ENCODE peak calls at places on chromosomes 6 and 20, in ten cellular contexts. One of them, this sample, is unnamed. For H3K9me3, the result is how much of the 10 kb centered on the place peaks cover.

GRCh38 chr6:7173843-7174503 is 66.2 kb downstream of the RREB1 start:
- DNase-seq in MM.1S: no peak
- DNase-seq in fibroblast of lung: no peak
- DNase-seq in aorta: no peak
- DNase-seq in GM23248: no peak
- DNase-seq in A549: no peak
- DNase-seq in adipocyte: no peak
- DNase-seq in uterus: no peak
- DNase-seq in endothelial cell of umbilical vein: no peak
- DNase-seq in tibial artery: no peak
- DNase-seq in this sample: no peak

GRCh38 chr6:71181565-71181964 is 107.0 kb upstream of the OGFRL1 start:
- DNase-seq in MM.1S: no peak
- DNase-seq in fibroblast of lung: peak
- DNase-seq in aorta: no peak
- DNase-seq in GM23248: peak
- DNase-seq in A549: peak
- DNase-seq in adipocyte: peak
- DNase-seq in uterus: no peak
- DNase-seq in endothelial cell of umbilical vein: no peak
- DNase-seq in tibial artery: no peak
- DNase-seq in this sample: no peak

GRCh38 chr6:34671801-34672656 is 24.5 kb downstream of the ILRUN start:
- DNase-seq in MM.1S: peak
- DNase-seq in fibroblast of lung: peak
- DNase-seq in aorta: peak
- DNase-seq in GM23248: peak
- DNase-seq in A549: no peak
- DNase-seq in adipocyte: peak
- DNase-seq in uterus: no peak
- DNase-seq in endothelial cell of umbilical vein: peak
- DNase-seq in tibial artery: peak
- DNase-seq in this sample: peak

GRCh38 chr6:78598966-78599365 is 268.4 kb upstream of the IRAK1BP1 start:
- DNase-seq in MM.1S: no peak
- DNase-seq in fibroblast of lung: peak
- DNase-seq in aorta: no peak
- DNase-seq in GM23248: peak
- DNase-seq in A549: peak
- DNase-seq in adipocyte: peak
- DNase-seq in uterus: peak
- DNase-seq in endothelial cell of umbilical vein: peak
- DNase-seq in tibial artery: no peak
- DNase-seq in this sample: no peak

GRCh38 chr6:52284131-52284459 is 447 bp downstream of the MCM3 start:
- DNase-seq in MM.1S: peak
- DNase-seq in fibroblast of lung: no peak
- DNase-seq in aorta: peak
- DNase-seq in GM23248: peak
- DNase-seq in A549: no peak
- DNase-seq in adipocyte: no peak
- DNase-seq in uterus: peak
- DNase-seq in endothelial cell of umbilical vein: no peak
- DNase-seq in tibial artery: peak
- DNase-seq in this sample: no peak

GRCh38 chr20:34249291-34249690 is 8.1 kb downstream of the ASIP start:
- DNase-seq in MM.1S: peak
- DNase-seq in fibroblast of lung: peak
- DNase-seq in aorta: no peak
- DNase-seq in GM23248: peak
- DNase-seq in A549: no peak
- DNase-seq in adipocyte: peak
- DNase-seq in uterus: no peak
- DNase-seq in endothelial cell of umbilical vein: no peak
- DNase-seq in tibial artery: no peak
- DNase-seq in this sample: no peak

GRCh38 chr20:32370897-32371296 is 12.8 kb downstream of the ASXL1 start:
- DNase-seq in MM.1S: no peak
- DNase-seq in fibroblast of lung: no peak
- DNase-seq in aorta: no peak
- DNase-seq in GM23248: no peak
- DNase-seq in A549: no peak
- DNase-seq in adipocyte: no peak
- DNase-seq in uterus: no peak
- DNase-seq in endothelial cell of umbilical vein: no peak
- DNase-seq in tibial artery: no peak
- DNase-seq in this sample: no peak

GRCh38 chr20:36778831-36779655 is 5.5 kb upstream of the DSN1 start:
- DNase-seq in MM.1S: no peak
- DNase-seq in fibroblast of lung: no peak
- DNase-seq in aorta: no peak
- DNase-seq in GM23248: no peak
- DNase-seq in A549: no peak
- DNase-seq in adipocyte: no peak
- DNase-seq in uterus: no peak
- DNase-seq in endothelial cell of umbilical vein: no peak
- DNase-seq in tibial artery: no peak
- DNase-seq in this sample: no peak

GRCh38 chr20:15609956-15610355 is 963.3 kb downstream of the KIF16B start:
- DNase-seq in MM.1S: no peak
- DNase-seq in fibroblast of lung: no peak
- DNase-seq in aorta: no peak
- DNase-seq in GM23248: no peak
- DNase-seq in A549: no peak
- DNase-seq in adipocyte: no peak
- DNase-seq in uterus: no peak
- DNase-seq in endothelial cell of umbilical vein: no peak
- DNase-seq in tibial artery: no peak
- DNase-seq in this sample: no peak

GRCh38 chr6:144217264-144217663 is 66.9 kb downstream of the STX11 start:
- DNase-seq in MM.1S: no peak
- DNase-seq in fibroblast of lung: peak
- DNase-seq in aorta: no peak
- DNase-seq in GM23248: peak
- DNase-seq in A549: no peak
- DNase-seq in adipocyte: peak
- DNase-seq in uterus: no peak
- DNase-seq in endothelial cell of umbilical vein: peak
- DNase-seq in tibial artery: no peak
- DNase-seq in this sample: no peak

GRCh38 chr6:169472786-169473416 is 219.3 kb upstream of the THBS2 start:
- DNase-seq in MM.1S: no peak
- DNase-seq in fibroblast of lung: no peak
- DNase-seq in aorta: no peak
- DNase-seq in GM23248: no peak
- DNase-seq in A549: no peak
- DNase-seq in adipocyte: no peak
- DNase-seq in uterus: no peak
- DNase-seq in endothelial cell of umbilical vein: no peak
- DNase-seq in tibial artery: no peak
- DNase-seq in this sample: no peak

GRCh38 chr6:169470790-169471189 is 217.1 kb upstream of the THBS2 start:
- DNase-seq in MM.1S: no peak
- DNase-seq in fibroblast of lung: no peak
- DNase-seq in aorta: no peak
- DNase-seq in GM23248: no peak
- DNase-seq in A549: no peak
- DNase-seq in adipocyte: no peak
- DNase-seq in uterus: no peak
- DNase-seq in endothelial cell of umbilical vein: no peak
- DNase-seq in tibial artery: no peak
- DNase-seq in this sample: no peak

GRCh38 chr6:169469028-169469427 is 215.4 kb upstream of the THBS2 start:
- DNase-seq in MM.1S: no peak
- DNase-seq in fibroblast of lung: no peak
- DNase-seq in aorta: no peak
- DNase-seq in GM23248: no peak
- DNase-seq in A549: no peak
- DNase-seq in adipocyte: no peak
- DNase-seq in uterus: no peak
- DNase-seq in endothelial cell of umbilical vein: no peak
- DNase-seq in tibial artery: no peak
- DNase-seq in this sample: no peak

GRCh38 chr6:169474362-169474761 is 220.7 kb upstream of the THBS2 start:
- DNase-seq in MM.1S: no peak
- DNase-seq in fibroblast of lung: no peak
- DNase-seq in aorta: no peak
- DNase-seq in GM23248: no peak
- DNase-seq in A549: no peak
- DNase-seq in adipocyte: no peak
- DNase-seq in uterus: no peak
- DNase-seq in endothelial cell of umbilical vein: no peak
- DNase-seq in tibial artery: no peak
- DNase-seq in this sample: no peak

GRCh38 chr6:169473663-169474062 is 220.0 kb upstream of the THBS2 start:
- DNase-seq in MM.1S: peak
- DNase-seq in fibroblast of lung: no peak
- DNase-seq in aorta: no peak
- DNase-seq in GM23248: no peak
- DNase-seq in A549: no peak
- DNase-seq in adipocyte: no peak
- DNase-seq in uterus: no peak
- DNase-seq in endothelial cell of umbilical vein: no peak
- DNase-seq in tibial artery: no peak
- DNase-seq in this sample: no peak
- H3K9me3 ChIP-seq in MM.1S: under half
- H3K9me3 ChIP-seq in fibroblast of lung: under half
- H3K9me3 ChIP-seq in aorta: under half
- H3K9me3 ChIP-seq in GM23248: under half
- H3K9me3 ChIP-seq in A549: under half
- H3K9me3 ChIP-seq in adipocyte: under half
- H3K9me3 ChIP-seq in uterus: under half
- H3K9me3 ChIP-seq in endothelial cell of umbilical vein: under half
- H3K9me3 ChIP-seq in tibial artery: under half
- H3K9me3 ChIP-seq in this sample: under half

GRCh38 chr20:59673288-59673997 is 69.1 kb downstream of the PHACTR3 start:
- DNase-seq in MM.1S: no peak
- DNase-seq in fibroblast of lung: no peak
- DNase-seq in aorta: no peak
- DNase-seq in GM23248: no peak
- DNase-seq in A549: no peak
- DNase-seq in adipocyte: no peak
- DNase-seq in uterus: no peak
- DNase-seq in endothelial cell of umbilical vein: no peak
- DNase-seq in tibial artery: no peak
- DNase-seq in this sample: no peak
- H3K9me3 ChIP-seq in MM.1S: under half
- H3K9me3 ChIP-seq in fibroblast of lung: under half
- H3K9me3 ChIP-seq in aorta: under half
- H3K9me3 ChIP-seq in GM23248: under half
- H3K9me3 ChIP-seq in A549: under half
- H3K9me3 ChIP-seq in adipocyte: under half
- H3K9me3 ChIP-seq in uterus: under half
- H3K9me3 ChIP-seq in endothelial cell of umbilical vein: under half
- H3K9me3 ChIP-seq in tibial artery: under half
- H3K9me3 ChIP-seq in this sample: under half

DNA sequence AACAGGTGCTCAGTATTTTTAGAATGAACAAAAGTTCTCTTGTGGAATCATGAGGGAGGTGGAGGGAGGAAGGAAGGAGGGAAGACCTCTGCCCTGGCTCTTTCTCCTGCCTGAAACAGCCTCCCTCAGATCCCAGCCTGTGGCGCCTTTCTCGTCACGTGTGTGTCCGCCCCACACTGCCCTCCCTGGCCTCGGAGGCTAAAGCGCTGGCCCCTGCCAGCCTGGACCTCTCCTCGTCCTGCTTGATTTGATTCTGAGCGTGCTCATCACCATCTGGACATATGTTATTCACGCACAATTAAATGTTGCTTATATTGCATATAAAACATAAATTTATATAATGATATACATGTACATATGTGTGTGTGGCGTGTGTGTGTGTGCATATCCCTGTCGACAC is 41.0 kb downstream of the PHACTR3 start:
- DNase-seq in MM.1S: no peak
- DNase-seq in fibroblast of lung: no peak
- DNase-seq in aorta: no peak
- DNase-seq in GM23248: no peak
- DNase-seq in A549: no peak
- DNase-seq in adipocyte: no peak
- DNase-seq in uterus: no peak
- DNase-seq in endothelial cell of umbilical vein: no peak
- DNase-seq in tibial artery: no peak
- DNase-seq in this sample: no peak
- H3K9me3 ChIP-seq in MM.1S: under half
- H3K9me3 ChIP-seq in fibroblast of lung: under half
- H3K9me3 ChIP-seq in aorta: under half
- H3K9me3 ChIP-seq in GM23248: under half
- H3K9me3 ChIP-seq in A549: under half
- H3K9me3 ChIP-seq in adipocyte: under half
- H3K9me3 ChIP-seq in uterus: under half
- H3K9me3 ChIP-seq in endothelial cell of umbilical vein: under half
- H3K9me3 ChIP-seq in tibial artery: under half
- H3K9me3 ChIP-seq in this sample: under half

GRCh38 chr6:167714166-167714565 is 112.5 kb upstream of the AFDN start:
- DNase-seq in MM.1S: no peak
- DNase-seq in fibroblast of lung: no peak
- DNase-seq in aorta: no peak
- DNase-seq in GM23248: no peak
- DNase-seq in A549: no peak
- DNase-seq in adipocyte: no peak
- DNase-seq in uterus: no peak
- DNase-seq in endothelial cell of umbilical vein: no peak
- DNase-seq in tibial artery: no peak
- DNase-seq in this sample: no peak

GRCh38 chr6:167710521-167710920 is 116.2 kb upstream of the AFDN start:
- DNase-seq in MM.1S: no peak
- DNase-seq in fibroblast of lung: no peak
- DNase-seq in aorta: no peak
- DNase-seq in GM23248: no peak
- DNase-seq in A549: no peak
- DNase-seq in adipocyte: no peak
- DNase-seq in uterus: no peak
- DNase-seq in endothelial cell of umbilical vein: no peak
- DNase-seq in tibial artery: no peak
- DNase-seq in this sample: no peak

GRCh38 chr6:167713088-167713475 is 113.6 kb upstream of the AFDN start:
- DNase-seq in MM.1S: no peak
- DNase-seq in fibroblast of lung: no peak
- DNase-seq in aorta: no peak
- DNase-seq in GM23248: no peak
- DNase-seq in A549: no peak
- DNase-seq in adipocyte: no peak
- DNase-seq in uterus: no peak
- DNase-seq in endothelial cell of umbilical vein: no peak
- DNase-seq in tibial artery: no peak
- DNase-seq in this sample: no peak

GRCh38 chr6:167712332-167713087 is 114.2 kb upstream of the AFDN start:
- DNase-seq in MM.1S: no peak
- DNase-seq in fibroblast of lung: no peak
- DNase-seq in aorta: no peak
- DNase-seq in GM23248: no peak
- DNase-seq in A549: no peak
- DNase-seq in adipocyte: no peak
- DNase-seq in uterus: no peak
- DNase-seq in endothelial cell of umbilical vein: no peak
- DNase-seq in tibial artery: no peak
- DNase-seq in this sample: no peak

DNA sequence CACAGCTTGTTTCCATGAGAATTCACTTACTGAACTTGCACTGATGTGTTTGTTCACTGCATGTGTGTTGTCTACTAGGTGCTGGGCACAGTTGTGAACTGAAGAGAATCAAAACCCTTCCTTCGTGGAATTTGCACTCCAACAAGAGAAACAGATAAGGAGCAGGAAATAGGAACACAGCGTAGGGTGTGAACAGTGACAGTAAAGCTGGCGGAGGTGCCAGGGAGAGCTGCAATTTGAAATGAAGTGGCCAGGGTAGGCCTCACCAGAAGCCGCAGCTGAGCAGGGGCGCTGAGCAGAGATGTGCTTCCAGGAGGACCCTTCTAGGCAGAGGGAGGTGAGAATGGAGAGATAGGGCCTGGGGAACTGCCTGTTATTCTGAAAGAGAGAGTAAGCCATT is 114.9 kb upstream of the AFDN start:
- DNase-seq in MM.1S: no peak
- DNase-seq in fibroblast of lung: no peak
- DNase-seq in aorta: no peak
- DNase-seq in GM23248: no peak
- DNase-seq in A549: no peak
- DNase-seq in adipocyte: no peak
- DNase-seq in uterus: no peak
- DNase-seq in endothelial cell of umbilical vein: no peak
- DNase-seq in tibial artery: no peak
- DNase-seq in this sample: no peak
- H3K9me3 ChIP-seq in MM.1S: under half
- H3K9me3 ChIP-seq in fibroblast of lung: under half
- H3K9me3 ChIP-seq in aorta: under half
- H3K9me3 ChIP-seq in GM23248: under half
- H3K9me3 ChIP-seq in A549: under half
- H3K9me3 ChIP-seq in adipocyte: under half
- H3K9me3 ChIP-seq in uterus: under half
- H3K9me3 ChIP-seq in endothelial cell of umbilical vein: under half
- H3K9me3 ChIP-seq in tibial artery: under half
- H3K9me3 ChIP-seq in this sample: under half